ENCODE peak calls at places on chromosomes 12 and 14, in nine cellular contexts. One of them, this sample, is unnamed.

GRCh38 chr12:124829008-124829707 is 34.5 kb downstream of the SCARB1 start:
- DNase-seq in NAMALWA: no peak
- DNase-seq in omental fat pad: no peak
- DNase-seq in RWPE1: peak
- DNase-seq in EL: peak
- DNase-seq in activated naive CD4-positive, alpha-beta T cell: no peak
- DNase-seq in HAP-1: peak
- DNase-seq in A549: peak
- DNase-seq in non-pigmented ciliary epithelial cell: peak
- DNase-seq in this sample: no peak

GRCh38 chr12:8127138-8127537 is 3.7 kb downstream of the CLEC4A start:
- DNase-seq in A549: no peak
- DNase-seq in non-pigmented ciliary epithelial cell: no peak
- DNase-seq in EL: no peak
- DNase-seq in RWPE1: no peak
- DNase-seq in activated naive CD4-positive, alpha-beta T cell: no peak
- DNase-seq in omental fat pad: no peak
- DNase-seq in HAP-1: no peak
- DNase-seq in NAMALWA: no peak
- DNase-seq in this sample: no peak

GRCh38 chr12:106903241-106903950 is 52.3 kb upstream of the TMEM263 start:
- DNase-seq in omental fat pad: peak
- DNase-seq in NAMALWA: peak
- DNase-seq in EL: peak
- DNase-seq in activated naive CD4-positive, alpha-beta T cell: peak
- DNase-seq in non-pigmented ciliary epithelial cell: no peak
- DNase-seq in HAP-1: peak
- DNase-seq in RWPE1: peak
- DNase-seq in A549: peak
- DNase-seq in this sample: peak

GRCh38 chr14:96363751-96364336 is 518 bp downstream of the GSKIP start:
- DNase-seq in HAP-1: peak
- DNase-seq in A549: peak
- DNase-seq in activated naive CD4-positive, alpha-beta T cell: peak
- DNase-seq in RWPE1: peak
- DNase-seq in EL: peak
- DNase-seq in non-pigmented ciliary epithelial cell: peak
- DNase-seq in omental fat pad: no peak
- DNase-seq in NAMALWA: peak
- DNase-seq in this sample: peak

GRCh38 chr12:117844114-117844513 is 124.7 kb downstream of the KSR2 start:
- DNase-seq in non-pigmented ciliary epithelial cell: no peak
- DNase-seq in omental fat pad: no peak
- DNase-seq in activated naive CD4-positive, alpha-beta T cell: no peak
- DNase-seq in HAP-1: no peak
- DNase-seq in RWPE1: no peak
- DNase-seq in A549: no peak
- DNase-seq in NAMALWA: no peak
- DNase-seq in EL: no peak
- DNase-seq in this sample: no peak

GRCh38 chr12:93373847-93374723 is 3.6 kb upstream of the NUDT4 start:
- DNase-seq in activated naive CD4-positive, alpha-beta T cell: no peak
- DNase-seq in HAP-1: no peak
- DNase-seq in A549: no peak
- DNase-seq in EL: no peak
- DNase-seq in omental fat pad: no peak
- DNase-seq in non-pigmented ciliary epithelial cell: no peak
- DNase-seq in NAMALWA: no peak
- DNase-seq in RWPE1: no peak
- DNase-seq in this sample: no peak

GRCh38 chr12:40312982-40313576 is 88.3 kb downstream of the LRRK2 start:
- DNase-seq in omental fat pad: no peak
- DNase-seq in non-pigmented ciliary epithelial cell: no peak
- DNase-seq in NAMALWA: peak
- DNase-seq in EL: peak
- DNase-seq in A549: peak
- DNase-seq in HAP-1: no peak
- DNase-seq in RWPE1: peak
- DNase-seq in activated naive CD4-positive, alpha-beta T cell: no peak
- DNase-seq in this sample: no peak

GRCh38 chr14:69535230-69535848 is 39.3 kb downstream of the CCDC177 start:
- DNase-seq in RWPE1: peak
- DNase-seq in activated naive CD4-positive, alpha-beta T cell: no peak
- DNase-seq in HAP-1: peak
- DNase-seq in EL: peak
- DNase-seq in NAMALWA: no peak
- DNase-seq in omental fat pad: no peak
- DNase-seq in A549: peak
- DNase-seq in non-pigmented ciliary epithelial cell: no peak
- DNase-seq in this sample: no peak

GRCh38 chr14:33678012-33678411 is 272.9 kb downstream of the EGLN3 start:
- DNase-seq in omental fat pad: no peak
- DNase-seq in HAP-1: no peak
- DNase-seq in NAMALWA: no peak
- DNase-seq in A549: no peak
- DNase-seq in non-pigmented ciliary epithelial cell: no peak
- DNase-seq in activated naive CD4-positive, alpha-beta T cell: no peak
- DNase-seq in RWPE1: no peak
- DNase-seq in EL: no peak
- DNase-seq in this sample: no peak

GRCh38 chr14:42222924-42223471 is 616.3 kb downstream of the LRFN5 start:
- DNase-seq in non-pigmented ciliary epithelial cell: peak
- DNase-seq in EL: peak
- DNase-seq in A549: no peak
- DNase-seq in omental fat pad: no peak
- DNase-seq in NAMALWA: no peak
- DNase-seq in RWPE1: peak
- DNase-seq in HAP-1: no peak
- DNase-seq in activated naive CD4-positive, alpha-beta T cell: no peak
- DNase-seq in this sample: no peak

GRCh38 chr12:113439606-113440030 is 17.4 kb downstream of the SDSL start:
- DNase-seq in non-pigmented ciliary epithelial cell: no peak
- DNase-seq in HAP-1: peak
- DNase-seq in RWPE1: peak
- DNase-seq in A549: peak
- DNase-seq in activated naive CD4-positive, alpha-beta T cell: no peak
- DNase-seq in NAMALWA: peak
- DNase-seq in omental fat pad: no peak
- DNase-seq in EL: peak
- DNase-seq in this sample: no peak

GRCh38 chr12:48390026-48390425 is 39.3 kb upstream of the ZNF641 start:
- DNase-seq in NAMALWA: no peak
- DNase-seq in omental fat pad: no peak
- DNase-seq in activated naive CD4-positive, alpha-beta T cell: no peak
- DNase-seq in HAP-1: no peak
- DNase-seq in non-pigmented ciliary epithelial cell: no peak
- DNase-seq in RWPE1: no peak
- DNase-seq in A549: no peak
- DNase-seq in EL: no peak
- DNase-seq in this sample: no peak

GRCh38 chr12:96343347-96343954 is 56.8 kb downstream of the CDK17 start:
- DNase-seq in RWPE1: no peak
- DNase-seq in non-pigmented ciliary epithelial cell: peak
- DNase-seq in omental fat pad: no peak
- DNase-seq in HAP-1: no peak
- DNase-seq in activated naive CD4-positive, alpha-beta T cell: no peak
- DNase-seq in A549: no peak
- DNase-seq in EL: no peak
- DNase-seq in NAMALWA: peak
- DNase-seq in this sample: no peak

GRCh38 chr12:103093499-103094106 is 136.1 kb downstream of the ASCL1 start:
- DNase-seq in activated naive CD4-positive, alpha-beta T cell: no peak
- DNase-seq in A549: no peak
- DNase-seq in EL: no peak
- DNase-seq in HAP-1: no peak
- DNase-seq in omental fat pad: no peak
- DNase-seq in RWPE1: no peak
- DNase-seq in non-pigmented ciliary epithelial cell: no peak
- DNase-seq in NAMALWA: no peak
- DNase-seq in this sample: no peak

GRCh38 chr12:52681551-52682380 is 1.6 kb upstream of the KRT1 start:
- DNase-seq in activated naive CD4-positive, alpha-beta T cell: no peak
- DNase-seq in HAP-1: no peak
- DNase-seq in RWPE1: no peak
- DNase-seq in non-pigmented ciliary epithelial cell: no peak
- DNase-seq in omental fat pad: no peak
- DNase-seq in A549: no peak
- DNase-seq in EL: no peak
- DNase-seq in NAMALWA: no peak
- DNase-seq in this sample: peak

GRCh38 chr14:39102265-39102968 is 618 bp downstream of the SEC23A start:
- DNase-seq in omental fat pad: no peak
- DNase-seq in RWPE1: peak
- DNase-seq in NAMALWA: peak
- DNase-seq in HAP-1: peak
- DNase-seq in activated naive CD4-positive, alpha-beta T cell: no peak
- DNase-seq in EL: peak
- DNase-seq in non-pigmented ciliary epithelial cell: no peak
- DNase-seq in A549: peak
- DNase-seq in this sample: no peak

GRCh38 chr14:20836668-20837338 is 34.2 kb upstream of the RNASE1 start:
- DNase-seq in A549: peak
- DNase-seq in activated naive CD4-positive, alpha-beta T cell: no peak
- DNase-seq in omental fat pad: no peak
- DNase-seq in non-pigmented ciliary epithelial cell: no peak
- DNase-seq in HAP-1: peak
- DNase-seq in NAMALWA: no peak
- DNase-seq in EL: peak
- DNase-seq in RWPE1: peak
- DNase-seq in this sample: no peak

GRCh38 chr14:56801920-56802319 is 8.4 kb downstream of the OTX2 start:
- DNase-seq in HAP-1: no peak
- DNase-seq in non-pigmented ciliary epithelial cell: no peak
- DNase-seq in NAMALWA: no peak
- DNase-seq in EL: no peak
- DNase-seq in A549: no peak
- DNase-seq in activated naive CD4-positive, alpha-beta T cell: no peak
- DNase-seq in omental fat pad: no peak
- DNase-seq in RWPE1: no peak
- DNase-seq in this sample: no peak

GRCh38 chr14:69043007-69043444 is 63.9 kb upstream of the ACTN1 start:
- DNase-seq in NAMALWA: no peak
- DNase-seq in omental fat pad: no peak
- DNase-seq in HAP-1: no peak
- DNase-seq in non-pigmented ciliary epithelial cell: no peak
- DNase-seq in activated naive CD4-positive, alpha-beta T cell: no peak
- DNase-seq in RWPE1: no peak
- DNase-seq in EL: no peak
- DNase-seq in A549: no peak
- DNase-seq in this sample: peak

GRCh38 chr12:79187032-79187431 is 322.5 kb downstream of the SYT1 start:
- DNase-seq in A549: no peak
- DNase-seq in RWPE1: no peak
- DNase-seq in HAP-1: no peak
- DNase-seq in activated naive CD4-positive, alpha-beta T cell: no peak
- DNase-seq in NAMALWA: no peak
- DNase-seq in EL: no peak
- DNase-seq in non-pigmented ciliary epithelial cell: no peak
- DNase-seq in omental fat pad: no peak
- DNase-seq in this sample: no peak

GRCh38 chr14:72752034-72752412 is 141.9 kb downstream of the DPF3 start:
- DNase-seq in HAP-1: no peak
- DNase-seq in activated naive CD4-positive, alpha-beta T cell: no peak
- DNase-seq in omental fat pad: no peak
- DNase-seq in A549: no peak
- DNase-seq in NAMALWA: no peak
- DNase-seq in non-pigmented ciliary epithelial cell: no peak
- DNase-seq in RWPE1: no peak
- DNase-seq in EL: no peak
- DNase-seq in this sample: no peak

GRCh38 chr12:108696111-108696995 is 35.0 kb downstream of the CORO1C start:
- DNase-seq in HAP-1: peak
- DNase-seq in A549: no peak
- DNase-seq in non-pigmented ciliary epithelial cell: peak
- DNase-seq in activated naive CD4-positive, alpha-beta T cell: no peak
- DNase-seq in EL: peak
- DNase-seq in omental fat pad: no peak
- DNase-seq in RWPE1: peak
- DNase-seq in NAMALWA: no peak
- DNase-seq in this sample: no peak

GRCh38 chr12:59652098-59652497 is 56.3 kb downstream of the SLC16A7 start:
- DNase-seq in NAMALWA: no peak
- DNase-seq in EL: no peak
- DNase-seq in RWPE1: no peak
- DNase-seq in A549: no peak
- DNase-seq in HAP-1: no peak
- DNase-seq in non-pigmented ciliary epithelial cell: no peak
- DNase-seq in activated naive CD4-positive, alpha-beta T cell: no peak
- DNase-seq in omental fat pad: no peak
- DNase-seq in this sample: no peak

GRCh38 chr14:88281447-88281846 is 41.6 kb downstream of the KCNK10 start:
- DNase-seq in non-pigmented ciliary epithelial cell: no peak
- DNase-seq in A549: no peak
- DNase-seq in EL: no peak
- DNase-seq in HAP-1: no peak
- DNase-seq in omental fat pad: no peak
- DNase-seq in NAMALWA: no peak
- DNase-seq in RWPE1: no peak
- DNase-seq in activated naive CD4-positive, alpha-beta T cell: no peak
- DNase-seq in this sample: no peak

GRCh38 chr12:78120866-78121590 is 290.3 kb downstream of the NAV3 start:
- DNase-seq in non-pigmented ciliary epithelial cell: no peak
- DNase-seq in A549: peak
- DNase-seq in NAMALWA: peak
- DNase-seq in RWPE1: no peak
- DNase-seq in EL: peak
- DNase-seq in activated naive CD4-positive, alpha-beta T cell: no peak
- DNase-seq in HAP-1: no peak
- DNase-seq in omental fat pad: no peak
- DNase-seq in this sample: no peak

GRCh38 chr14:100408350-100409015 is 85.3 kb downstream of the SLC25A47 start:
- DNase-seq in RWPE1: peak
- DNase-seq in A549: peak
- DNase-seq in non-pigmented ciliary epithelial cell: no peak
- DNase-seq in activated naive CD4-positive, alpha-beta T cell: no peak
- DNase-seq in EL: peak
- DNase-seq in HAP-1: no peak
- DNase-seq in omental fat pad: no peak
- DNase-seq in NAMALWA: no peak
- DNase-seq in this sample: peak

GRCh38 chr12:130031571-130032189 is 127.9 kb upstream of the TMEM132D start:
- DNase-seq in EL: peak
- DNase-seq in non-pigmented ciliary epithelial cell: no peak
- DNase-seq in activated naive CD4-positive, alpha-beta T cell: peak
- DNase-seq in omental fat pad: peak
- DNase-seq in HAP-1: peak
- DNase-seq in NAMALWA: peak
- DNase-seq in A549: peak
- DNase-seq in RWPE1: peak
- DNase-seq in this sample: no peak

GRCh38 chr14:79543966-79544365 is 667.3 kb downstream of the DIO2 start:
- DNase-seq in non-pigmented ciliary epithelial cell: no peak
- DNase-seq in omental fat pad: no peak
- DNase-seq in NAMALWA: peak
- DNase-seq in A549: peak
- DNase-seq in RWPE1: no peak
- DNase-seq in EL: peak
- DNase-seq in HAP-1: peak
- DNase-seq in activated naive CD4-positive, alpha-beta T cell: no peak
- DNase-seq in this sample: no peak

GRCh38 chr12:92121826-92122225 is 23.8 kb downstream of the BTG1 start:
- DNase-seq in A549: no peak
- DNase-seq in NAMALWA: no peak
- DNase-seq in activated naive CD4-positive, alpha-beta T cell: no peak
- DNase-seq in EL: no peak
- DNase-seq in RWPE1: no peak
- DNase-seq in non-pigmented ciliary epithelial cell: no peak
- DNase-seq in omental fat pad: no peak
- DNase-seq in HAP-1: no peak
- DNase-seq in this sample: no peak

GRCh38 chr12:127107744-127108143 is 1159.2 kb upstream of the TMEM132C start:
- DNase-seq in HAP-1: no peak
- DNase-seq in RWPE1: peak
- DNase-seq in NAMALWA: no peak
- DNase-seq in omental fat pad: no peak
- DNase-seq in EL: peak
- DNase-seq in non-pigmented ciliary epithelial cell: no peak
- DNase-seq in A549: no peak
- DNase-seq in activated naive CD4-positive, alpha-beta T cell: no peak
- DNase-seq in this sample: no peak

GRCh38 chr12:110247340-110248095 is 33.5 kb upstream of the ATP2A2 start:
- DNase-seq in non-pigmented ciliary epithelial cell: no peak
- DNase-seq in HAP-1: no peak
- DNase-seq in A549: peak
- DNase-seq in omental fat pad: no peak
- DNase-seq in NAMALWA: no peak
- DNase-seq in EL: no peak
- DNase-seq in RWPE1: peak
- DNase-seq in activated naive CD4-positive, alpha-beta T cell: no peak
- DNase-seq in this sample: peak

This sample was measured in breast epithelium.